ENCODE peak calls at places on chromosomes 1 and 21, in four cellular contexts. E is Peyer's patch, W is body of pancreas, P is fibroblast of mammary gland. J is an unnamed sample.

GRCh38 chr1:156752843-156753486 is 1.5 kb upstream of the HDGF start:
- DNase-seq in W (no peak), E (no peak), P (no peak), J (peak; percentile 72)

GRCh38 chr1:84899969-84900368 is 7.0 kb upstream of the LPAR3 start:
- DNase-seq in W (no peak), P (no peak), E (no peak), J (no peak)

GRCh38 chr21:40173833-40174232 is 306.6 kb downstream of the PCP4 start:
- DNase-seq in W (no peak), E (no peak), P (no peak), J (no peak)

GRCh38 chr1:196380311-196380710 is 227.9 kb downstream of the KCNT2 start:
- DNase-seq in P (no peak), W (no peak), E (no peak), J (no peak)

GRCh38 chr1:84598846-84599741 is 24.9 kb upstream of the CTBS start:
- DNase-seq in W (no peak), P (peak; percentile 88), E (no peak), J (peak; percentile 59)

GRCh38 chr1:210062033-210062432 is 124.0 kb downstream of the SYT14 start:
- DNase-seq in P (no peak), E (no peak), W (no peak), J (no peak)

GRCh38 chr1:35588197-35588910 is 15.2 kb downstream of the TFAP2E start:
- DNase-seq in P (no peak), E (no peak), W (no peak), J (no peak)

GRCh38 chr1:12051361-12051760 is 11.7 kb upstream of the TNFRSF8 start:
- DNase-seq in E (no peak), W (no peak), P (no peak), J (no peak)

GRCh38 chr1:202505356-202505755 is 156.9 kb downstream of the PPP1R12B start:
- DNase-seq in W (no peak), P (peak; percentile 63), E (no peak), J (peak; percentile 81)

GRCh38 chr1:50923564-50923963 is 36.5 kb downstream of the FAF1 start:
- DNase-seq in P (no peak), W (no peak), E (no peak), J (no peak)

GRCh38 chr1:232965912-232966217 is 15.5 kb downstream of the NTPCR start:
- DNase-seq in E (no peak), P (no peak), W (no peak), J (no peak)

GRCh38 chr1:89598450-89599331 is 34.2 kb upstream of the LRRC8C start:
- DNase-seq in W (no peak), P (peak; percentile 53), E (no peak), J (peak; percentile 34)

GRCh38 chr1:223741861-223742260 is 29.5 kb downstream of the CAPN2 start:
- DNase-seq in E (no peak), P (peak; percentile 44), W (no peak), J (peak; percentile 70)

GRCh38 chr1:47249755-47250154 is 17.7 kb upstream of the TAL1 start:
- DNase-seq in W (no peak), P (no peak), E (no peak), J (no peak)

GRCh38 chr1:3272321-3273045 is 182.0 kb upstream of the ARHGEF16 start:
- DNase-seq in P (no peak), E (no peak), W (no peak), J (no peak)

GRCh38 chr1:92291372-92291999 is 7.3 kb downstream of the GLMN start:
- DNase-seq in P (peak; percentile 76), W (no peak), E (no peak), J (peak; percentile 66)

GRCh38 chr1:175095978-175096611 is 28.5 kb downstream of the TNN start:
- DNase-seq in W (no peak), P (no peak), E (no peak), J (no peak)

GRCh38 chr21:44058652-44058964 is 46.5 kb downstream of the TRAPPC10 start:
- DNase-seq in W (no peak), P (no peak), E (no peak), J (no peak)

GRCh38 chr21:44815852-44816628 is 1.8 kb downstream of the SUMO3 start:
- DNase-seq in E (no peak), W (no peak), P (no peak), J (no peak)

GRCh38 chr1:21034725-21035628 is 141.7 kb downstream of the EIF4G3 start:
- DNase-seq in E (no peak), W (no peak), P (no peak), J (no peak)

GRCh38 chr1:39976732-39977131 is 21.8 kb downstream of the MFSD2A start:
- DNase-seq in W (no peak), E (no peak), P (no peak), J (no peak)

GRCh38 chr1:67609572-67609939 is 75.4 kb upstream of the GADD45A start:
- DNase-seq in P (no peak), W (no peak), E (no peak), J (no peak)

GRCh38 chr1:30253807-30254440 is 469.5 kb downstream of the MATN1 start:
- DNase-seq in E (no peak), W (no peak), P (no peak), J (no peak)

GRCh38 chr1:209368864-209369598 is 214.5 kb upstream of the CAMK1G start:
- DNase-seq in P (peak; percentile 99), E (no peak), W (no peak), J (peak; percentile 86)

GRCh38 chr21:23936224-23936623 is 1671.1 kb downstream of the MRPL39 start:
- DNase-seq in W (no peak), E (no peak), P (peak; percentile 5), J (no peak)

GRCh38 chr1:116868386-116868785 is 41.3 kb upstream of the PTGFRN start:
- DNase-seq in W (no peak), P (peak; percentile 71), E (no peak), J (no peak)

GRCh38 chr1:30515746-30516504 is 207.5 kb downstream of the MATN1 start:
- DNase-seq in W (no peak), P (no peak), E (peak; percentile 2), J (no peak)

GRCh38 chr1:45038661-45039364 is 26.8 kb downstream of the UROD start:
- DNase-seq in E (no peak), P (no peak), W (no peak), J (no peak)

GRCh38 chr21:15249285-15249993 is 184.6 kb upstream of the NRIP1 start:
- DNase-seq in W (no peak), E (no peak), P (peak; percentile 38), J (no peak)

GRCh38 chr1:55304306-55304705 is 89.1 kb upstream of the USP24 start:
- DNase-seq in P (no peak), E (no peak), W (no peak), J (no peak)

GRCh38 chr1:148162363-148162762 is 10.3 kb upstream of the NBPF11 start:
- DNase-seq in E (no peak), P (no peak), W (no peak), J (no peak)

GRCh38 chr1:185646202-185646683 is 87.9 kb upstream of the HMCN1 start:
- DNase-seq in P (peak; percentile 95), W (peak; percentile 64), E (no peak), J (peak; percentile 99)
- H3K4me3 ChIP-seq in P (no peak overlapping the region), W (no peak overlapping the region), E (no peak overlapping the region), J (peak overlapping the region; percentile 23)

GRCh38 chr1:183821309-183822080 is 16.6 kb downstream of the RGL1 start:
- DNase-seq in W (no peak), P (peak; percentile 71), E (no peak), J (no peak)
- TF ChIP-seq CTCF in W (no peak), P (no peak), E (no peak), J (no peak)

DNA sequence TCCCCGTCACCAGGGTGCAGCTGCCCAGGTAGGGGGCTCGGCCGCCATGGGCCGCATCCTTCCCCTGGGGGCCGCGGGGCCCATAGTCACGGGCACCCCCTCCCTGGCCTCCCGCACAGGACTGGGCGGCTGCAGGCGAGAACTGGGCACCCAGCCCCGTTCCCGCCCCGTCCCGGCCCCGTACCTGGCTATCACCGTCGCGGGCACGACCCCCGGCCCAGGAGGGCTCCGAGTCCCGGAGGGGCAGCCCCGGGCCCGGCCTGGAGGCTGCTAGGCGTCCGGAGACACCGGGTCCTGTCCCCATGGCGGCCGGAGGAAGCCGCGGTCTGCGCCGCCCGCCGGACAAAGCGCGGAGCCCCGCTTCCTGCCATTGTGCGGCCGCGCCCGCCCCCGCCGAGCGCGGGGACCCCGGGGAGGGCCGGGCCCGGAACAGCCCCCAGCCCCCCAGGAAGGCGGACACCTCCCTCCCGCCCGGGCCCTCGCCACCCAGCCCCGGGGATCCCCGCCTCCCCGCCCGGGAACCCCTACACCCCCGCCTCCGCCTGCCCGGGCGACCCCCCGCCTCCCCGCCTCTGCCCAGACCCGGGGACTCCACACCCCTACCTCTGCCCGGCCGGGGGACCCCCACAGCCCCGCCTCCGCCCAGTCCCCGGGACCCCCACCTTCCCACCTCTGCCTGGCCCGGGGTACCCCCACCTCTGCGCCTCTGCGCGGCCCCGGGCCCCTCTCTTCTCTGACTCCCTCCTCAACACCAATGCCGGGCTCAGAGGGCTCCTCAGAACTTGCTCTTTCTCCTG is 6.1 kb downstream of the PLEKHG5 start:
- DNase-seq in W (no peak), P (no peak), E (no peak), J (no peak)
- H3K4me3 ChIP-seq in W (no peak overlapping the region), P (no peak overlapping the region), E (peak overlapping the region; percentile 54), J (peak overlapping the region; percentile 40)

DNA sequence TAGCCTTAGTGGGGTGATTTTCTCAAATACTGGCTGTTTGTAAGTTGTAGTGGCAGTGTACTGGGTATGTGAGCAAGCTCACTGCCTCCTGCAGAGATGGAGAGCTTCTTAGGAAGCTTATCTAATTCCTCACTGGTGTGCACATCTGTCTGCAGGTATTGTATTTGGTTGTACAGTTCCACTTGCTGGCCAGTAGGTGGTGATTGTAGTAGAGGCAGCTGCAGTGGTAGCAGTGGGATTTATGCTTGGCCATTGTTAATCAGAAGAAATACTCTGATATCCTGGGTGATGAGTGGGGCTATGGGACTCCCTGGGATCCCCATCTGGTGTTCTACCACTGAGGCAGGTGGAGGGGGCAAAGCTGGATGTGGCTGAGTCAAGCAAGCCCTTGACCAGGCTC is 276.1 kb upstream of the SPAG17 start:
- DNase-seq in P (peak; percentile 1), E (no peak), W (no peak), J (peak; percentile 1)
- TF ChIP-seq CTCF in P (peak; percentile 28), E (peak; percentile 6), W (no peak), J (peak; percentile 44)